ENCODE peak calls at places on chromosomes 13 and 19, in four cellular contexts. G is aorta, R is lung, O is astrocyte. V is an unnamed sample. For H3K9me3 and H3K36me3, the result is how much of the 10 kb centered on the place peaks cover.

GRCh38 chr19:31350693-31351211 is 1.5 kb upstream of the TSHZ3 start:
- DNase-seq in G (peak), R (no peak), O (peak), V (peak)

GRCh38 chr19:42254083-42254849 is 662 bp downstream of the ERF start:
- DNase-seq in G (peak), R (peak), O (no peak), V (peak)

GRCh38 chr19:5719274-5719960 is 529 bp downstream of the LONP1 start:
- DNase-seq in G (peak), R (no peak), O (no peak), V (no peak)

GRCh38 chr19:6667114-6667627 is 2.8 kb downstream of the TNFSF14 start:
- DNase-seq in G (no peak), R (peak), O (no peak), V (no peak)

GRCh38 chr13:32432856-32433255 is 4.9 kb upstream of the N4BP2L1 start:
- DNase-seq in G (no peak), R (no peak), O (no peak), V (no peak)

GRCh38 chr13:39415403-39415802 is 187.6 kb downstream of the LHFPL6 start:
- DNase-seq in G (peak), R (peak), O (no peak), V (peak)

GRCh38 chr13:65154661-65155447 is 2075.3 kb downstream of the PCDH9 start:
- DNase-seq in G (no peak), R (no peak), O (no peak), V (no peak)

GRCh38 chr13:20993661-20994440 is 67.5 kb downstream of the LATS2 start:
- DNase-seq in G (no peak), R (no peak), O (peak), V (peak)

GRCh38 chr13:112067121-112067741 is at the start of gene SOX1:
- DNase-seq in G (no peak), R (no peak), O (no peak), V (no peak)

GRCh38 chr13:24247016-24247415 is 62.4 kb upstream of the C1QTNF9 start:
- DNase-seq in G (no peak), R (no peak), O (no peak), V (no peak)

GRCh38 chr19:4897146-4897545 is 5.5 kb downstream of the ARRDC5 start:
- DNase-seq in G (no peak), R (no peak), O (no peak), V (no peak)

GRCh38 chr13:85589021-85589420 is 210.2 kb downstream of the SLITRK6 start:
- DNase-seq in G (no peak), R (no peak), O (no peak), V (no peak)

GRCh38 chr19:15628236-15629002 is 12.3 kb upstream of the CYP4F3 start:
- DNase-seq in G (no peak), R (no peak), O (no peak), V (no peak)

GRCh38 chr13:26978081-26978860 is 193.3 kb downstream of the USP12 start:
- DNase-seq in G (no peak), R (no peak), O (no peak), V (no peak)

GRCh38 chr19:47520839-47521238 is 6.0 kb upstream of the NAPA start:
- DNase-seq in G (no peak), R (no peak), O (no peak), V (no peak)

GRCh38 chr19:33391631-33392249 is 18.2 kb downstream of the CEBPG start:
- DNase-seq in G (no peak), R (no peak), O (no peak), V (no peak)

GRCh38 chr13:51330741-51331140 is 8.8 kb upstream of the SERPINE3 start:
- DNase-seq in G (no peak), R (no peak), O (peak), V (no peak)

GRCh38 chr13:105442941-105443340 is 1092.5 kb downstream of the EFNB2 start:
- DNase-seq in G (no peak), R (no peak), O (peak), V (peak)

GRCh38 chr13:27573265-27573664 is 47.1 kb downstream of the LNX2 start:
- DNase-seq in G (no peak), R (no peak), O (peak), V (peak)

GRCh38 chr19:6062274-6062673 is 48.0 kb downstream of the RFX2 start:
- DNase-seq in G (peak), R (peak), O (peak), V (no peak)

GRCh38 chr19:51626675-51627074 is 3.5 kb downstream of the SIGLEC5 start:
- DNase-seq in G (no peak), R (no peak), O (no peak), V (no peak)

GRCh38 chr13:61149333-61149730 is 266.3 kb downstream of the PCDH20 start:
- DNase-seq in G (no peak), R (no peak), O (peak), V (no peak)

GRCh38 chr19:14413765-14414171 is 5.4 kb downstream of the DDX39A start:
- DNase-seq in G (no peak), R (no peak), O (peak), V (no peak)

GRCh38 chr19:12425501-12426274 is 15.1 kb downstream of the ZNF443 start:
- DNase-seq in G (no peak), R (no peak), O (no peak), V (no peak)
- H3K9me3 ChIP-seq in G (under half), R (under half), O (under half), V (under half)

DNA sequence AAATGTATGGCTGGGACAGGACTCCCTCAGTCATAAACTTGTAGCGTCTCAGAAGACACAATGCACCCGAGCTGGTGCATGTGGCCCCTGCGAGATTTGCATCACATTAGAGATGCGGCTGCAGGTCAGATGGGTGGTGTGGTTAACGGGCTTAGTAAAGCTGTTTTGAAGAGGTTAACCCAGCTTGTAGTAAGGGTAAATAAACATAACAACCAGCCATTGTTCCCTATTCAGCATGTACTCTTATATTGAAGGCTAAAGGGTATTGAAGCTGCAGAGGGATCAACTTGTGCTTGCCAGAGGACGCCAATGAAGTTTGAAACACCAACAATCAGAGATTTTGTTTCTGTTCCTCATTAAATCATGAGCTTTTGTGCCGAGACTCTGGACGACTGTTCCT is 79.4 kb downstream of the ZIC5 start:
- DNase-seq in G (no peak), R (no peak), O (no peak), V (no peak)
- H3K4me3 ChIP-seq in G (no peak), R (no peak), O (peak), V (no peak)

GRCh38 chr19:2217591-2217990 is 18.5 kb downstream of the PLEKHJ1 start:
- DNase-seq in G (no peak), R (no peak), O (no peak), V (no peak)
- H3K36me3 ChIP-seq in G (under half), R (under half), O (under half), V (under half)

DNA sequence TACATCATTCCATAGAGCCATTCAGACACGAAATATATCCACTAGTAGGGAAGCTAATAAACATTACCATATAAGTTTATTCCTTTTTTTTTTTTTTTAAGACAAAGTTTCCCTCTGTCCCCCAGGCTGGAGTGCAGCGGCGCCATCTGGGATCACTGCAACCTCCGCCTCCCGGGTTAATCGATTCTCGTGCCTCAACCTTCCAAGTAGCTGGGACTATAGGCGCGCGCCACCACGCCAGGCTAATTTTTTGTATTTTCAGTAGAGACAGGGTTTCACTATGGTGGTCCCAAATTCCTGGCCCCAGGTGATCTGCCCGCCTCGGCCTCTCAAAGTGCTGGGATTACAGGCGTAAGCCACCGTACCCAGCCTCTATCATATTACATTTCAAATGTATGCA is 612 bp upstream of the ZNF154 start:
- DNase-seq in G (no peak), R (no peak), O (no peak), V (no peak)
- H3K9me3 ChIP-seq in G (under half), R (under half), O (under half), V (under half)

GRCh38 chr19:44757735-44758505 is 9.4 kb downstream of the BCL3 start:
- DNase-seq in G (peak), R (peak), O (no peak), V (no peak)
- H3K4me3 ChIP-seq in G (peak), R (peak), O (peak), V (no peak)